ENCODE peak calls at places on chromosomes 16 and 17, in ten cellular contexts. W, Q, I, E, F, G, B, M, J and C are unnamed samples.

GRCh38 chr17:74771319-74771914 is 4.7 kb downstream of the NAT9 start:
- DNase-seq in W (no peak), Q (no peak), I (no peak), E (no peak), F (no peak), G (no peak), B (no peak), M (no peak), J (no peak), C (no peak)

GRCh38 chr17:82491533-82491932 is 28.0 kb upstream of the FOXK2 start:
- DNase-seq in W (no peak), Q (no peak), I (no peak), E (no peak), F (no peak), G (no peak), B (no peak), M (no peak), J (no peak), C (no peak)

GRCh38 chr16:28844226-28844885 is 1.8 kb downstream of the TUFM start:
- DNase-seq in W (no peak), Q (no peak), I (no peak), E (no peak), F (no peak), G (no peak), B (no peak), M (no peak), J (no peak), C (no peak)

GRCh38 chr17:59415397-59415796 is 83.9 kb downstream of the YPEL2 start:
- DNase-seq in W (no peak), Q (no peak), I (no peak), E (no peak), F (no peak), G (no peak), B (no peak), M (no peak), J (no peak), C (no peak)

GRCh38 chr16:56366945-56367344 is 58.4 kb downstream of the AMFR start:
- DNase-seq in W (no peak), Q (no peak), I (no peak), E (no peak), F (no peak), G (no peak), B (no peak), M (no peak), J (no peak), C (no peak)

GRCh38 chr16:58456193-58456592 is 43.8 kb upstream of the NDRG4 start:
- DNase-seq in W (no peak), Q (no peak), I (no peak), E (no peak), F (no peak), G (no peak), B (no peak), M (no peak), J (no peak), C (no peak)

GRCh38 chr17:11351479-11351878 is 110.5 kb downstream of the SHISA6 start:
- DNase-seq in W (no peak), Q (no peak), I (no peak), E (no peak), F (no peak), G (no peak), B (no peak), M (no peak), J (no peak), C (no peak)

GRCh38 chr17:17064322-17064721 is 22.1 kb downstream of the MPRIP start:
- DNase-seq in W (no peak), Q (no peak), I (no peak), E (no peak), F (no peak), G (no peak), B (no peak), M (no peak), J (no peak), C (no peak)

GRCh38 chr17:28705074-28705659 is 6.5 kb downstream of the PROCA1 start:
- DNase-seq in W (no peak), Q (no peak), I (no peak), E (no peak), F (no peak), G (no peak), B (no peak), M (no peak), J (no peak), C (no peak)

GRCh38 chr16:85018529-85019236 is 7.3 kb upstream of the ZDHHC7 start:
- DNase-seq in W (no peak), Q (no peak), I (no peak), E (no peak), F (no peak), G (no peak), B (no peak), M (no peak), J (no peak), C (no peak)

GRCh38 chr16:87653234-87653633 is 50.9 kb downstream of the JPH3 start:
- DNase-seq in W (no peak), Q (no peak), I (no peak), E (no peak), F (no peak), G (no peak), B (peak; percentile 40), M (peak; percentile 48), J (no peak), C (no peak)

GRCh38 chr16:88618182-88618955 is 20.0 kb upstream of the IL17C start:
- DNase-seq in W (no peak), Q (no peak), I (no peak), E (no peak), F (peak; percentile 32), G (no peak), B (no peak), M (no peak), J (no peak), C (no peak)

GRCh38 chr17:40515491-40516041 is 14.1 kb upstream of the TNS4 start:
- DNase-seq in W (peak; percentile 21), Q (no peak), I (no peak), E (no peak), F (no peak), G (no peak), B (no peak), M (no peak), J (no peak), C (no peak)

GRCh38 chr16:30875881-30876791 is 17.7 kb downstream of the BCL7C start:
- DNase-seq in W (no peak), Q (no peak), I (no peak), E (no peak), F (peak; percentile 71), G (no peak), B (no peak), M (peak; percentile 45), J (no peak), C (no peak)

GRCh38 chr17:67245694-67246397 is 850 bp upstream of the HELZ start:
- DNase-seq in W (peak; percentile 31), Q (no peak), I (peak; percentile 40), E (peak; percentile 15), F (peak; percentile 53), G (peak; percentile 31), B (peak; percentile 43), M (peak; percentile 34), J (peak; percentile 85), C (no peak)

GRCh38 chr16:5382484-5382883 is 284.9 kb upstream of the EEF2KMT start:
- DNase-seq in W (no peak), Q (no peak), I (no peak), E (no peak), F (no peak), G (no peak), B (no peak), M (no peak), J (no peak), C (no peak)

GRCh38 chr16:89013111-89013510 is 36.1 kb upstream of the CBFA2T3 start:
- DNase-seq in W (no peak), Q (no peak), I (no peak), E (no peak), F (no peak), G (no peak), B (no peak), M (no peak), J (no peak), C (no peak)

GRCh38 chr17:66227212-66228045 is 1.8 kb downstream of the APOH start:
- DNase-seq in W (no peak), Q (no peak), I (no peak), E (no peak), F (no peak), G (no peak), B (no peak), M (no peak), J (no peak), C (no peak)

GRCh38 chr17:76987486-76987885 is 119.3 kb downstream of the MGAT5B start:
- DNase-seq in W (no peak), Q (no peak), I (no peak), E (no peak), F (no peak), G (no peak), B (no peak), M (no peak), J (no peak), C (no peak)

GRCh38 chr16:29841631-29842030 is 21.4 kb downstream of the MVP start:
- DNase-seq in W (no peak), Q (no peak), I (no peak), E (no peak), F (no peak), G (no peak), B (no peak), M (no peak), J (no peak), C (no peak)

GRCh38 chr17:36920032-36921000 is 17.0 kb upstream of the LHX1 start:
- DNase-seq in W (no peak), Q (no peak), I (no peak), E (no peak), F (no peak), G (no peak), B (peak; percentile 89), M (peak; percentile 73), J (no peak), C (no peak)